ENCODE peak calls at places on chromosomes 1 and 21, in ten cellular contexts. One of them, this sample, is unnamed.

GRCh38 chr1:211684791-211685190 is 9.4 kb upstream of the NEK2 start:
- DNase-seq in neural crest cell: no peak
- DNase-seq in H9: no peak
- DNase-seq in DND-41: no peak
- DNase-seq in fibroblast of mammary gland: peak; percentile 16
- DNase-seq in epithelial cell of esophagus: peak; percentile 29
- DNase-seq in gastrocnemius medialis: no peak
- DNase-seq in GM12865: peak; percentile 18
- DNase-seq in progenitor cell of endocrine pancreas: no peak
- DNase-seq in keratinocyte: no peak
- DNase-seq in this sample: no peak

GRCh38 chr1:236039736-236040670 is 24.9 kb downstream of the NID1 start:
- DNase-seq in neural crest cell: no peak
- DNase-seq in H9: no peak
- DNase-seq in DND-41: no peak
- DNase-seq in fibroblast of mammary gland: peak; percentile 94
- DNase-seq in epithelial cell of esophagus: no peak
- DNase-seq in gastrocnemius medialis: peak; percentile 67
- DNase-seq in GM12865: no peak
- DNase-seq in progenitor cell of endocrine pancreas: no peak
- DNase-seq in keratinocyte: no peak
- DNase-seq in this sample: no peak

GRCh38 chr1:20472860-20473711 is 12.9 kb downstream of the CAMK2N1 start:
- DNase-seq in neural crest cell: peak; percentile 82
- DNase-seq in H9: peak; percentile 90
- DNase-seq in DND-41: no peak
- DNase-seq in fibroblast of mammary gland: peak; percentile 67
- DNase-seq in epithelial cell of esophagus: peak; percentile 35
- DNase-seq in gastrocnemius medialis: peak; percentile 27
- DNase-seq in GM12865: peak; percentile 41
- DNase-seq in progenitor cell of endocrine pancreas: peak; percentile 63
- DNase-seq in keratinocyte: no peak
- DNase-seq in this sample: peak; percentile 52

GRCh38 chr1:187013582-187014200 is 184.9 kb downstream of the PLA2G4A start:
- DNase-seq in neural crest cell: no peak
- DNase-seq in H9: no peak
- DNase-seq in DND-41: no peak
- DNase-seq in fibroblast of mammary gland: no peak
- DNase-seq in epithelial cell of esophagus: peak; percentile 21
- DNase-seq in gastrocnemius medialis: no peak
- DNase-seq in GM12865: no peak
- DNase-seq in progenitor cell of endocrine pancreas: no peak
- DNase-seq in keratinocyte: no peak
- DNase-seq in this sample: no peak

GRCh38 chr1:151540982-151541377 is 871 bp downstream of the TUFT1 start:
- DNase-seq in neural crest cell: peak; percentile 5
- DNase-seq in H9: peak; percentile 55
- DNase-seq in DND-41: no peak
- DNase-seq in fibroblast of mammary gland: no peak
- DNase-seq in epithelial cell of esophagus: no peak
- DNase-seq in gastrocnemius medialis: no peak
- DNase-seq in GM12865: no peak
- DNase-seq in progenitor cell of endocrine pancreas: peak; percentile 19
- DNase-seq in keratinocyte: no peak
- DNase-seq in this sample: peak; percentile 39

GRCh38 chr1:3471356-3472087 is 17.1 kb downstream of the ARHGEF16 start:
- DNase-seq in neural crest cell: peak; percentile 74
- DNase-seq in H9: peak; percentile 93
- DNase-seq in DND-41: no peak
- DNase-seq in fibroblast of mammary gland: peak; percentile 57
- DNase-seq in epithelial cell of esophagus: peak; percentile 51
- DNase-seq in gastrocnemius medialis: peak; percentile 54
- DNase-seq in GM12865: no peak
- DNase-seq in progenitor cell of endocrine pancreas: no peak
- DNase-seq in keratinocyte: no peak
- DNase-seq in this sample: peak; percentile 63

GRCh38 chr1:203187306-203188264 is 1.1 kb upstream of the CHI3L1 start:
- DNase-seq in neural crest cell: no peak
- DNase-seq in H9: no peak
- DNase-seq in DND-41: no peak
- DNase-seq in fibroblast of mammary gland: no peak
- DNase-seq in epithelial cell of esophagus: no peak
- DNase-seq in gastrocnemius medialis: no peak
- DNase-seq in GM12865: no peak
- DNase-seq in progenitor cell of endocrine pancreas: no peak
- DNase-seq in keratinocyte: no peak
- DNase-seq in this sample: no peak

GRCh38 chr1:116982319-116983004 is 19.1 kb upstream of the CD101 start:
- DNase-seq in neural crest cell: no peak
- DNase-seq in H9: peak; percentile 69
- DNase-seq in DND-41: no peak
- DNase-seq in fibroblast of mammary gland: no peak
- DNase-seq in epithelial cell of esophagus: no peak
- DNase-seq in gastrocnemius medialis: no peak
- DNase-seq in GM12865: peak; percentile 12
- DNase-seq in progenitor cell of endocrine pancreas: no peak
- DNase-seq in keratinocyte: no peak
- DNase-seq in this sample: no peak

GRCh38 chr1:241270016-241270415 is 87.0 kb downstream of the RGS7 start:
- DNase-seq in neural crest cell: no peak
- DNase-seq in H9: no peak
- DNase-seq in DND-41: no peak
- DNase-seq in fibroblast of mammary gland: no peak
- DNase-seq in epithelial cell of esophagus: no peak
- DNase-seq in gastrocnemius medialis: no peak
- DNase-seq in GM12865: no peak
- DNase-seq in progenitor cell of endocrine pancreas: no peak
- DNase-seq in keratinocyte: no peak
- DNase-seq in this sample: no peak

GRCh38 chr1:241274693-241275092 is 82.3 kb downstream of the RGS7 start:
- DNase-seq in neural crest cell: no peak
- DNase-seq in H9: no peak
- DNase-seq in DND-41: no peak
- DNase-seq in fibroblast of mammary gland: no peak
- DNase-seq in epithelial cell of esophagus: no peak
- DNase-seq in gastrocnemius medialis: no peak
- DNase-seq in GM12865: no peak
- DNase-seq in progenitor cell of endocrine pancreas: no peak
- DNase-seq in keratinocyte: no peak
- DNase-seq in this sample: no peak

GRCh38 chr1:241275226-241275625 is 81.8 kb downstream of the RGS7 start:
- DNase-seq in neural crest cell: no peak
- DNase-seq in H9: no peak
- DNase-seq in DND-41: no peak
- DNase-seq in fibroblast of mammary gland: no peak
- DNase-seq in epithelial cell of esophagus: no peak
- DNase-seq in gastrocnemius medialis: no peak
- DNase-seq in GM12865: no peak
- DNase-seq in progenitor cell of endocrine pancreas: no peak
- DNase-seq in keratinocyte: no peak
- DNase-seq in this sample: no peak

GRCh38 chr1:241271427-241271826 is 85.6 kb downstream of the RGS7 start:
- DNase-seq in neural crest cell: no peak
- DNase-seq in H9: no peak
- DNase-seq in DND-41: no peak
- DNase-seq in fibroblast of mammary gland: no peak
- DNase-seq in epithelial cell of esophagus: no peak
- DNase-seq in gastrocnemius medialis: no peak
- DNase-seq in GM12865: no peak
- DNase-seq in progenitor cell of endocrine pancreas: no peak
- DNase-seq in keratinocyte: no peak
- DNase-seq in this sample: no peak

DNA sequence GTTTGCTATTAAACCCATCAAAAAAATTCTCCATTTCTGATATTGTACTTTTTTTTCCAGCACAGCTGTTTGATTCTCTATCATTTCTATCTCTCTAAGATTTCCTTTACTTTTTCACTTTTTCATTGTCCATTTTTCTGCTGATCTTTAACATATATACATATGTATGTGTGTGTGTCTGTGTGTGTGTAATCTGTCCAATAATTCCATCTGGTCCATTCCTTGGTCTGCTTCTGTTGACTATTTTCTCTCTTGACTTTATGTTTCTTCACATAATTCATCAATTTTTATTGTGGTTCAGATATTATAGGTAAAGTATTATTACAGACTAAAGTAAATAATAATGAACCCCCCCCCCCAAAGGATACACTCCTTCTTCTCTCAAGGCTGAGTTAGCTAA is 84.2 kb downstream of the RGS7 start:
- DNase-seq in neural crest cell: no peak
- DNase-seq in H9: no peak
- DNase-seq in DND-41: no peak
- DNase-seq in fibroblast of mammary gland: no peak
- DNase-seq in epithelial cell of esophagus: no peak
- DNase-seq in gastrocnemius medialis: no peak
- DNase-seq in GM12865: no peak
- DNase-seq in progenitor cell of endocrine pancreas: no peak
- DNase-seq in keratinocyte: no peak
- DNase-seq in this sample: no peak
- TF ChIP-seq CTCF in neural crest cell: no peak
- TF ChIP-seq CTCF in H9: no peak
- TF ChIP-seq CTCF in DND-41: no peak
- TF ChIP-seq CTCF in fibroblast of mammary gland: no peak
- TF ChIP-seq CTCF in epithelial cell of esophagus: no peak
- TF ChIP-seq CTCF in gastrocnemius medialis: no peak
- TF ChIP-seq CTCF in GM12865: no peak
- TF ChIP-seq CTCF in progenitor cell of endocrine pancreas: no peak
- TF ChIP-seq CTCF in keratinocyte: no peak
- TF ChIP-seq CTCF in this sample: no peak

DNA sequence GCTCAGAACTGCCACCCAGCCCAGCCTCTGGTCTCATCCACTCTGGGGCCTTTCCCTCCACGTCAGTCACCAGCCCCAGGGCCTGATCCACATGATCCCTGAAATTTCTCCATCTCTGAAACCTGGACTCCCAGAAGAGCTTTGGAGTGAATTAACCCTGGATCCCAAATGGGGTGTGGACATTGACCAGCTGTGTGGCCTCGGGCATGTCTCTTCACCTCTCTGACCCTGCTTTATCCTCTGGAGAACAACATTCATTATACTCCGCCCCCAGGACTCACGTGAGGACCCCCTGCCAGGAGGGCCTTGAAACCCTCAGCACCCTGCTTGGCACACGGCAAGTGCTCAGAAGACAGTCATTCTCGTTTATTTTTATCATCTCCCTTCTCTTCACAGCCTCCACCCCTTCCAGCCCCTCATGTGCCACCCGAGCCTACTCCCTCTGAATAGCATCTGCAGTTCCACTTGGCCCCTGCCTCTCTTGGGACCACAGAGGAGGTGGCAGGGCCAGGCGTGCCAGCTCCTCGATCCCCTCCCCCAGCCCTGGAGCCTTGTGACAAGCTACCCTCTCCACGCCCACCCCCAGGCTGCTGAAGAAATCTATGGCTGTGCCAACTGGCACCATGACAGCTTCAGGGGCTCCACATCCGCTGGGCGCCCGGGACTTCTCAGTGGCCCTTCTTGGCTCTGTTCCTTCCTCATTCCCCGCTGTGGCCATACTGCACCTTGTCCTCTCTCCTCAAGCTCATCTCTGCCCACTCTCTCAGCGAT is 18.1 kb downstream of the ADGRB2 start:
- DNase-seq in neural crest cell: no peak
- DNase-seq in H9: no peak
- DNase-seq in DND-41: no peak
- DNase-seq in fibroblast of mammary gland: no peak
- DNase-seq in epithelial cell of esophagus: no peak
- DNase-seq in gastrocnemius medialis: no peak
- DNase-seq in GM12865: no peak
- DNase-seq in progenitor cell of endocrine pancreas: no peak
- DNase-seq in keratinocyte: no peak
- DNase-seq in this sample: no peak
- TF ChIP-seq CTCF in neural crest cell: peak; percentile 6
- TF ChIP-seq CTCF in H9: no peak
- TF ChIP-seq CTCF in DND-41: no peak
- TF ChIP-seq CTCF in fibroblast of mammary gland: no peak
- TF ChIP-seq CTCF in epithelial cell of esophagus: no peak
- TF ChIP-seq CTCF in gastrocnemius medialis: no peak
- TF ChIP-seq CTCF in GM12865: no peak
- TF ChIP-seq CTCF in progenitor cell of endocrine pancreas: no peak
- TF ChIP-seq CTCF in keratinocyte: no peak
- TF ChIP-seq CTCF in this sample: no peak

DNA sequence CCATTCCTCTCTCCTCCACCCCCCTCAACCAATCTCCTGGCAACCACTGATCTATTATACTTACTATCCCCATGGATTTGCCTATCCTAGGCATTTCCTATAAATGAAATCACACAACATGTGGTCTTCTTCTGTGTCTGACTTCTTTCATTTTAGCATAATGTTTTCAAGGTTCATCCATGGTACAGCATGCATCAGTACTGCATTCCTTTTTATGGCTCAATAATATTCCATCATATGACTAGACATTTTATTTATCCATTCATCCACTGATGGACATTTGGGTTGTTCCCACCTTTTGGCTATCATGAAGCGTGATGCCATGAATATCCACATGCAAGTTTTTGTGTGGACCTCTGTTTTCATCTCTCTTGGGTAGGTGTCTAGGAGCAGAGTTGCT is 104.5 kb downstream of the HLCS start:
- DNase-seq in neural crest cell: no peak
- DNase-seq in H9: no peak
- DNase-seq in DND-41: no peak
- DNase-seq in fibroblast of mammary gland: no peak
- DNase-seq in epithelial cell of esophagus: no peak
- DNase-seq in gastrocnemius medialis: no peak
- DNase-seq in GM12865: no peak
- DNase-seq in progenitor cell of endocrine pancreas: no peak
- DNase-seq in keratinocyte: no peak
- DNase-seq in this sample: no peak
- TF ChIP-seq CTCF in neural crest cell: no peak
- TF ChIP-seq CTCF in H9: no peak
- TF ChIP-seq CTCF in DND-41: no peak
- TF ChIP-seq CTCF in fibroblast of mammary gland: no peak
- TF ChIP-seq CTCF in epithelial cell of esophagus: no peak
- TF ChIP-seq CTCF in gastrocnemius medialis: no peak
- TF ChIP-seq CTCF in GM12865: no peak
- TF ChIP-seq CTCF in progenitor cell of endocrine pancreas: no peak
- TF ChIP-seq CTCF in keratinocyte: no peak
- TF ChIP-seq CTCF in this sample: no peak

GRCh38 chr1:27520651-27521050 is 30.7 kb upstream of the WASF2 start:
- DNase-seq in neural crest cell: no peak
- DNase-seq in H9: no peak
- DNase-seq in DND-41: no peak
- DNase-seq in fibroblast of mammary gland: no peak
- DNase-seq in epithelial cell of esophagus: no peak
- DNase-seq in gastrocnemius medialis: no peak
- DNase-seq in GM12865: no peak
- DNase-seq in progenitor cell of endocrine pancreas: no peak
- DNase-seq in keratinocyte: no peak
- DNase-seq in this sample: no peak

GRCh38 chr1:27522148-27522859 is 32.3 kb upstream of the WASF2 start:
- DNase-seq in neural crest cell: no peak
- DNase-seq in H9: no peak
- DNase-seq in DND-41: no peak
- DNase-seq in fibroblast of mammary gland: peak; percentile 57
- DNase-seq in epithelial cell of esophagus: peak; percentile 99
- DNase-seq in gastrocnemius medialis: peak; percentile 58
- DNase-seq in GM12865: no peak
- DNase-seq in progenitor cell of endocrine pancreas: no peak
- DNase-seq in keratinocyte: peak; percentile 84
- DNase-seq in this sample: no peak

GRCh38 chr1:27521336-27522147 is 31.6 kb upstream of the WASF2 start:
- DNase-seq in neural crest cell: no peak
- DNase-seq in H9: no peak
- DNase-seq in DND-41: no peak
- DNase-seq in fibroblast of mammary gland: no peak
- DNase-seq in epithelial cell of esophagus: no peak
- DNase-seq in gastrocnemius medialis: no peak
- DNase-seq in GM12865: no peak
- DNase-seq in progenitor cell of endocrine pancreas: no peak
- DNase-seq in keratinocyte: no peak
- DNase-seq in this sample: no peak

GRCh38 chr1:27523666-27524020 is 33.7 kb upstream of the WASF2 start:
- DNase-seq in neural crest cell: no peak
- DNase-seq in H9: no peak
- DNase-seq in DND-41: no peak
- DNase-seq in fibroblast of mammary gland: no peak
- DNase-seq in epithelial cell of esophagus: no peak
- DNase-seq in gastrocnemius medialis: no peak
- DNase-seq in GM12865: no peak
- DNase-seq in progenitor cell of endocrine pancreas: no peak
- DNase-seq in keratinocyte: no peak
- DNase-seq in this sample: no peak

DNA sequence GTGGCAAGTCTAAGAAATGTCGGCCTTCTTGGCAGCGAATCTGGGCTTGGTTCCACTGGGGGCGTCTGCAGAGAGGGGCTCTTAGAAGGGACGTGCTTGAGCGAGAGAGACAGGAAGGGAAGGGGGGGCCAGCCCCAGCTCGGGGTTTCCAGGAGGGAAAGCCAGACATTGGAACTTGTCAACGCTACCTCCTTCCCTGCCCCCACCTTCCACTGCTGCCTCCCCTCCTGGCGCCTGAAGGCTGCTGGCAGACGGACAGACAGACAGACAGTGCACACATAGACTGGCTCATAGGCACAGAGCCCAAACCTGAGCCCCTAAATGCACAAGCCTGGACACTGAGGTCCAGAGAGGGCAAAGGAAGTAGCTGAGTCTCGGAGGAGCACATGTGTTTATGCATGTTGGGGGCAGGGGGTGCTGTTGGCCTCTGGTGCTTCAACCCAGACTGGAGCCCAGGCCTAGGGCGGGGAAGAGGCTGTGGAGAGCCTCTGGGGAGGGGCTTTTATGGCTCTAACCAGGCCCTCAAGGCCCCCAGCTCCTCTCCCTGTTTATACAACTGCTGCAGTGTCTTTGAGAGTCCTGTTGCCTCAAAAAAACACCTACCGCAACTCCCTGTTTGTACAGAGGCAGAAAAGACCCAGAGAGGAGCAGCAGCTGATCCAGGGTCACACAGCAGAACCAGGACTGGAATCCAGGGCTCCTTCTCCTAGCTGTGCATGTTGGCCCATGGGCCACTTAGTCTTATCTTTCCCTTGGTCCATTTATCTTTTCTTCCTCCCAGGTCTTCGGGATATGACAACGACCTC is 33.1 kb upstream of the WASF2 start:
- DNase-seq in neural crest cell: peak; percentile 28
- DNase-seq in H9: no peak
- DNase-seq in DND-41: no peak
- DNase-seq in fibroblast of mammary gland: peak; percentile 39
- DNase-seq in epithelial cell of esophagus: no peak
- DNase-seq in gastrocnemius medialis: no peak
- DNase-seq in GM12865: no peak
- DNase-seq in progenitor cell of endocrine pancreas: no peak
- DNase-seq in keratinocyte: no peak
- DNase-seq in this sample: peak; percentile 33
- TF ChIP-seq CTCF in neural crest cell: peak; percentile 32
- TF ChIP-seq CTCF in H9: peak; percentile 60
- TF ChIP-seq CTCF in DND-41: peak; percentile 35
- TF ChIP-seq CTCF in fibroblast of mammary gland: peak; percentile 27
- TF ChIP-seq CTCF in epithelial cell of esophagus: peak; percentile 40
- TF ChIP-seq CTCF in gastrocnemius medialis: no peak
- TF ChIP-seq CTCF in GM12865: no peak
- TF ChIP-seq CTCF in progenitor cell of endocrine pancreas: peak; percentile 39
- TF ChIP-seq CTCF in keratinocyte: no peak
- TF ChIP-seq CTCF in this sample: no peak

This sample was measured in endothelial cell.